ENCODE peak calls at places on chromosome 15, in nine cellular contexts. A is brain microvascular endothelial cell; Q is aorta; K is CD4-positive, CD25-positive, alpha-beta regulatory T cell; I is fibroblast of the aortic adventitia; U is transverse colon; O is astrocyte of the spinal cord; B is fibroblast of lung; J is lower leg skin. M is an unnamed sample.

GRCh38 chr15:60353245-60353940 is 44.4 kb downstream of the ANXA2 start:
- DNase-seq in K (no peak), A (no peak), U (no peak), I (no peak), J (no peak), B (peak; percentile 74), Q (no peak), O (peak; percentile 69), M (no peak)

GRCh38 chr15:44798815-44799214 is 62.5 kb downstream of the TRIM69 start:
- DNase-seq in Q (no peak), O (no peak), K (no peak), I (peak; percentile 32), J (no peak), A (peak; percentile 4), B (no peak), U (no peak), M (no peak)

GRCh38 chr15:73328149-73328820 is 40.5 kb downstream of the HCN4 start:
- DNase-seq in B (no peak), O (no peak), J (no peak), A (no peak), Q (no peak), I (no peak), U (no peak), K (no peak), M (no peak)

GRCh38 chr15:75753145-75753544 is 40.5 kb upstream of the CSPG4 start:
- DNase-seq in O (no peak), Q (no peak), J (no peak), K (no peak), I (no peak), B (no peak), A (no peak), U (no peak), M (no peak)

GRCh38 chr15:35115155-35115725 is 30.1 kb upstream of the NANOGP8 start:
- DNase-seq in Q (no peak), K (no peak), O (peak; percentile 68), I (no peak), A (no peak), J (no peak), U (no peak), B (peak; percentile 82), M (no peak)

GRCh38 chr15:49036650-49037545 is 9.3 kb downstream of the SECISBP2L start:
- DNase-seq in B (peak; percentile 69), K (no peak), O (peak; percentile 62), A (peak; percentile 55), Q (no peak), J (no peak), I (peak; percentile 31), U (no peak), M (peak; percentile 18)

GRCh38 chr15:40911139-40911538 is 16.9 kb downstream of the VPS18 start:
- DNase-seq in I (no peak), B (no peak), A (no peak), J (no peak), Q (no peak), O (no peak), K (no peak), U (no peak), M (no peak)

GRCh38 chr15:33964665-33965040 is 3.6 kb upstream of the CHRM5 start:
- DNase-seq in U (no peak), J (no peak), K (no peak), A (no peak), Q (no peak), I (peak; percentile 24), O (no peak), B (peak; percentile 64), M (no peak)

GRCh38 chr15:74867562-74868458 is 5.4 kb downstream of the SCAMP2 start:
- DNase-seq in K (no peak), U (peak; percentile 58), A (no peak), I (no peak), J (peak; percentile 54), B (no peak), O (no peak), Q (no peak), M (no peak)

GRCh38 chr15:68354923-68355322 is 77.0 kb downstream of the ITGA11 start:
- DNase-seq in J (no peak), U (no peak), Q (no peak), B (peak; percentile 99), I (peak; percentile 82), A (peak; percentile 90), O (peak; percentile 97), K (no peak), M (peak; percentile 90)

GRCh38 chr15:62644216-62644873 is 398.2 kb upstream of the TPM1 start:
- DNase-seq in Q (no peak), J (no peak), K (no peak), U (no peak), O (no peak), I (no peak), A (no peak), B (no peak), M (no peak)

GRCh38 chr15:73962409-73962808 is 29.7 kb downstream of the STOML1 start:
- DNase-seq in J (no peak), U (no peak), I (no peak), O (no peak), K (no peak), A (no peak), B (no peak), Q (no peak), M (no peak)

GRCh38 chr15:63514533-63514943 is 10.1 kb downstream of the USP3 start:
- DNase-seq in U (no peak), A (no peak), O (peak; percentile 58), J (no peak), I (peak; percentile 91), Q (no peak), B (peak; percentile 75), K (no peak), M (peak; percentile 66)

GRCh38 chr15:35301088-35301487 is 216.0 kb upstream of the NANOGP8 start:
- DNase-seq in A (no peak), J (no peak), B (no peak), Q (no peak), U (no peak), O (no peak), K (no peak), I (no peak), M (no peak)

GRCh38 chr15:99123706-99124451 is 19.0 kb downstream of the SYNM start:
- DNase-seq in O (peak; percentile 98), K (no peak), I (peak; percentile 92), B (peak; percentile 95), A (peak; percentile 85), J (peak; percentile 79), Q (peak; percentile 93), U (peak; percentile 77), M (peak; percentile 99)

GRCh38 chr15:77002954-77003912 is 8.3 kb downstream of the PSTPIP1 start:
- DNase-seq in Q (peak; percentile 90), B (no peak), I (no peak), J (peak; percentile 60), A (no peak), O (no peak), U (peak; percentile 73), K (peak; percentile 48), M (no peak)

GRCh38 chr15:88747626-88748025 is 55.6 kb upstream of the ACAN start:
- DNase-seq in Q (no peak), O (no peak), K (no peak), J (no peak), A (no peak), I (no peak), U (no peak), B (no peak), M (no peak)
- H3K4me3 ChIP-seq in Q (no peak overlapping the region), O (no peak overlapping the region), K (no peak overlapping the region), J (no peak overlapping the region), A (no peak overlapping the region), I (no peak overlapping the region), U (no peak overlapping the region), B (no peak overlapping the region), M (no peak overlapping the region)

GRCh38 chr15:39301589-39301999 is 279.3 kb upstream of the THBS1 start:
- DNase-seq in O (no peak), B (peak; percentile 72), Q (no peak), J (no peak), A (no peak), I (peak; percentile 63), U (no peak), K (no peak), M (no peak)
- H3K4me3 ChIP-seq in O (no peak overlapping the region), B (no peak overlapping the region), Q (no peak overlapping the region), J (no peak overlapping the region), A (no peak overlapping the region), I (no peak overlapping the region), U (no peak overlapping the region), K (no peak overlapping the region), M (no peak overlapping the region)

DNA sequence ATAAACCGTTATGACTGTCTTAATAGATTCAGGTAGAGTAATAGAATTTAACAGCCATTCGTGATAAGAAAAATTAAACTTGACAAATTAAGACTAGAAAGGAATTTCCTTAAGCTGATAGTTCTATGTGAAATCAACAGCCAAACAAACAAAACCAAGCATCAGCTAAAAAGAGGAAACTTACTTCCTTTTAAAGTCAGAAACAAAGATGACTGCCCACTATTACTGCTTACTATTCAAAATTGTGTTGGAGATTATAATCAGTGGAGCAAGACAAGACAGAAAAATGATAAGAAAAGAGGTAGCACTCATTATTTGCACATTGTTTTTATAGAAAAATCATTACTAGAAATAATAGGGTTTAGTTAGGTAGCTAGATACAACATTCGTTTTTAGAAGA is 13.8 kb upstream of the FAH start:
- DNase-seq in I (no peak), Q (no peak), U (no peak), B (no peak), J (no peak), K (no peak), A (no peak), O (no peak), M (no peak)
- H3K4me3 ChIP-seq in I (no peak overlapping the region), Q (no peak overlapping the region), U (no peak overlapping the region), B (no peak overlapping the region), J (no peak overlapping the region), K (no peak overlapping the region), A (no peak overlapping the region), O (no peak overlapping the region), M (no peak overlapping the region)

DNA sequence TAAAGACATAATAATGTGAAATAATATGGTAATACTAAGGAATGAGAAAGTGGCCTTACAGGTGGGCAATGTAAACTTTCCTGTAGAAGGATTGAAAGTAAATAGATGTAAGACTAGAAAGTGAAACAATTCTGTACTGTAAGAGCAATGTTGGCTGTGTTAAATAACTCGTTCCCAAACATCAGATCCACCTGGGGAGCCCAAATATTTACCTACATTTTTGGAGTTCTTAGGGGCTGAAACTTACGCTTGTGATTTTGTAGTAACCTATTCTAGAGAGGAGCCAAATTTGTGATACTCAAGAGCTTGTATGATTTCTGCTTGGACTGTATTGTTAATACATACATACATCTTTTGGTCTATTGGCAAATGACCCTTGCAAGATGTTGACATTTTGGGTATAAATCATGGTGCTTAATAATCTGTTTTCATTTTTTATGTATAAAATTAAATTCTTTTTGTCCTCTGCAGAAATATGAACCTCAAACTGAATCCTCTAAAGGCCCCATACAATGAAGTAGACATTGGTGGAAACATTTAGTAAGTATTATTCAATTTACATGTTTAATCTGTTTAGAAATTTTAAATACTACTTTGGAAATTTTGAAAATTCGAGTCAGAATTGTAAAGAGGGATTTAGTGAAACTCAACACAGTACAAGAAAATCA is 8.5 kb upstream of the CHD2 start:
- DNase-seq in A (no peak), Q (no peak), B (no peak), O (no peak), U (no peak), I (peak; percentile 3), K (peak; percentile 17), J (no peak), M (no peak)
- H3K4me3 ChIP-seq in A (no peak overlapping the region), Q (no peak overlapping the region), B (no peak overlapping the region), O (no peak overlapping the region), U (no peak overlapping the region), I (no peak overlapping the region), K (peak overlapping the region; percentile 68), J (no peak overlapping the region), M (no peak overlapping the region)

DNA sequence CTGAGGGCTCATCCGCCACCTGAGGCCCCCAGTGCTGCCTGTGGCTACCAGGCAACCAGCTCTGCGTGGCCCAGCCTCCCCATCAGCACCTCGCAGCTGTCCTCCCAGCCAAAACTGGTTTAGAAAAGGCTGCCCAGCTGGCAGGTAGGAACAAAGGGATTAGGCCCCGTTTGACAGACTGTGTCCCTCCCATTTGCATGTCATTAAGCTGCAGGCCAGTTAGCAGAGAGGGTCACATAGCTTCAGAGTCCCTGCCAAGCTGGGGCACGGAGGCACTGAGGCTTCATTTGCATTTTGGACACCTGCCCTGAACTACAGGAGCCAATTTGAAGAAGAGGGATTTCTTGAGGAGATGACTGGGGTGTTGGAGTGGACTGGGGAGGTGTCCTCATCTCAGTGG is 177.9 kb downstream of the TLE3 start:
- DNase-seq in J (no peak), I (no peak), U (no peak), B (no peak), A (no peak), O (no peak), K (no peak), Q (no peak), M (no peak)
- H3K4me3 ChIP-seq in J (no peak overlapping the region), I (no peak overlapping the region), U (no peak overlapping the region), B (no peak overlapping the region), A (no peak overlapping the region), O (no peak overlapping the region), K (no peak overlapping the region), Q (no peak overlapping the region), M (no peak overlapping the region)